ENCODE peak calls at places on chromosome 3, in seven cellular contexts. K is osteocyte, U is progenitor cell of endocrine pancreas, R is A549, G is BJ, H is psoas muscle, S is HFF-Myc. V is an unnamed sample.

GRCh38 chr3:39349080-39349479 is 19.6 kb downstream of the CCR8 start:
- DNase-seq in S (no peak), G (no peak), H (no peak), U (no peak), K (no peak), R (no peak), V (no peak)

GRCh38 chr3:128297401-128298138 is 144.3 kb downstream of the EEFSEC start:
- DNase-seq in K (peak), G (no peak), R (no peak), S (no peak), H (no peak), U (no peak), V (no peak)

GRCh38 chr3:171001957-171002694 is 24.4 kb downstream of the SLC2A2 start:
- DNase-seq in H (no peak), U (no peak), G (peak), S (no peak), R (peak), K (no peak), V (no peak)

GRCh38 chr3:37029516-37030163 is 36.3 kb downstream of the MLH1 start:
- DNase-seq in U (no peak), H (no peak), K (no peak), R (no peak), G (no peak), S (no peak), V (no peak)

GRCh38 chr3:157063926-157064325 is 96.0 kb downstream of the CCNL1 start:
- DNase-seq in U (no peak), G (no peak), S (no peak), K (no peak), H (no peak), R (no peak), V (no peak)

GRCh38 chr3:46981932-46982471 is 2.5 kb downstream of the NBEAL2 start:
- DNase-seq in G (no peak), K (no peak), H (peak), R (no peak), S (no peak), U (no peak), V (no peak)

GRCh38 chr3:148211725-148212124 is 486.0 kb upstream of the AGTR1 start:
- DNase-seq in S (no peak), R (no peak), H (no peak), U (no peak), G (no peak), K (no peak), V (no peak)

GRCh38 chr3:47433796-47434195 is 41.9 kb downstream of the SCAP start:
- DNase-seq in S (no peak), H (no peak), U (no peak), K (peak), R (no peak), G (no peak), V (no peak)

GRCh38 chr3:187325632-187326031 is 34.1 kb upstream of the MASP1 start:
- DNase-seq in S (no peak), H (no peak), G (no peak), U (no peak), K (no peak), R (no peak), V (no peak)

GRCh38 chr3:66150977-66151376 is 69.8 kb upstream of the SLC25A26 start:
- DNase-seq in R (no peak), K (no peak), S (no peak), H (no peak), G (no peak), U (no peak), V (no peak)

GRCh38 chr3:132972333-132972732 is 65.9 kb upstream of the TMEM108 start:
- DNase-seq in S (no peak), R (no peak), K (no peak), G (no peak), H (no peak), U (no peak), V (no peak)

GRCh38 chr3:87350367-87351199 is 74.2 kb upstream of the POU1F1 start:
- DNase-seq in R (peak), K (no peak), S (no peak), G (no peak), U (no peak), H (no peak), V (peak)

GRCh38 chr3:65344846-65345245 is 657.0 kb upstream of the ADAMTS9 start:
- DNase-seq in G (no peak), S (no peak), R (no peak), H (no peak), K (no peak), U (no peak), V (no peak)

GRCh38 chr3:169158379-169158778 is 505.1 kb downstream of the MECOM start:
- DNase-seq in S (no peak), K (no peak), R (no peak), H (no peak), U (no peak), G (no peak), V (no peak)

GRCh38 chr3:41338276-41338675 is 139.0 kb downstream of the CTNNB1 start:
- DNase-seq in S (no peak), G (no peak), R (no peak), K (no peak), H (no peak), U (no peak), V (no peak)

GRCh38 chr3:190108789-190109188 is 11.9 kb downstream of the P3H2 start:
- DNase-seq in G (no peak), H (no peak), R (no peak), S (no peak), K (no peak), U (no peak), V (no peak)

GRCh38 chr3:32302601-32303000 is 64.1 kb downstream of the CMTM8 start:
- DNase-seq in S (no peak), U (no peak), K (no peak), R (no peak), H (no peak), G (no peak), V (no peak)

GRCh38 chr3:170707899-170708298 is 122.0 kb upstream of the SLC7A14 start:
- DNase-seq in S (no peak), R (no peak), U (no peak), G (no peak), K (no peak), H (no peak), V (no peak)

GRCh38 chr3:32500880-32501784 is 1.5 kb downstream of the CMTM6 start:
- DNase-seq in S (no peak), G (no peak), R (no peak), H (no peak), K (no peak), U (no peak), V (no peak)

GRCh38 chr3:130760922-130761321 is 14.3 kb upstream of the PIK3R4 start:
- DNase-seq in R (no peak), G (no peak), U (no peak), K (no peak), S (no peak), H (no peak), V (no peak)

GRCh38 chr3:184378650-184379374 is 805 bp upstream of the THPO start:
- DNase-seq in S (no peak), U (no peak), K (no peak), G (no peak), H (no peak), R (no peak), V (no peak)

GRCh38 chr3:51968175-51968681 is 974 bp upstream of the PCBP4 start:
- DNase-seq in U (peak), K (no peak), R (no peak), G (no peak), H (peak), S (peak), V (no peak)

GRCh38 chr3:97106652-97106989 is 292.2 kb downstream of the EPHA6 start:
- DNase-seq in S (no peak), K (no peak), U (no peak), R (no peak), H (no peak), G (no peak), V (no peak)

GRCh38 chr3:129654126-129654525 is 47.6 kb upstream of the PLXND1 start:
- DNase-seq in K (no peak), G (peak), U (no peak), S (no peak), R (no peak), H (no peak), V (no peak)

GRCh38 chr3:51668756-51669155 is 2.3 kb upstream of the TEX264 start:
- DNase-seq in S (no peak), G (no peak), H (no peak), K (no peak), U (no peak), R (no peak), V (no peak)